ENCODE peak calls at places on chromosomes 2 and 18, in four cellular contexts. V is epithelial cell of prostate, T is lower lobe of right lung, Y is heart left ventricle. B is an unnamed sample.

GRCh38 chr2:236763821-236764220 is 194.2 kb downstream of the ACKR3 start:
- DNase-seq in V (no peak), T (no peak), Y (no peak), B (no peak)

GRCh38 chr2:118856330-118856977 is 9.0 kb upstream of the EN1 start:
- DNase-seq in Y (no peak), V (no peak), T (no peak), B (no peak)

GRCh38 chr2:172613610-172614231 is 57.8 kb downstream of the PDK1 start:
- DNase-seq in T (no peak), V (no peak), Y (no peak), B (no peak)

GRCh38 chr18:45771587-45771986 is 47.6 kb downstream of the SLC14A1 start:
- DNase-seq in T (no peak), Y (no peak), V (no peak), B (no peak)

GRCh38 chr2:46195819-46196218 is 101.4 kb upstream of the EPAS1 start:
- DNase-seq in V (no peak), T (no peak), Y (no peak), B (peak; percentile 23)

GRCh38 chr2:106193491-106193976 is 567 bp downstream of the UXS1 start:
- DNase-seq in Y (peak; percentile 28), T (peak; percentile 65), V (no peak), B (no peak)

GRCh38 chr18:13267517-13267916 is 49.0 kb downstream of the LDLRAD4 start:
- DNase-seq in V (no peak), Y (no peak), T (no peak), B (peak; percentile 27)

GRCh38 chr18:48422947-48423378 is 13.8 kb upstream of the ZBTB7C start:
- DNase-seq in Y (no peak), V (no peak), T (no peak), B (no peak)

GRCh38 chr2:238929242-238930081 is 81.6 kb downstream of the TWIST2 start:
- DNase-seq in T (no peak), Y (no peak), V (no peak), B (peak; percentile 67)

GRCh38 chr2:70717431-70718038 is 50.5 kb downstream of the ADD2 start:
- DNase-seq in T (no peak), V (no peak), Y (no peak), B (peak; percentile 31)

GRCh38 chr2:82316573-82317371 is 2012.2 kb upstream of the LRRTM1 start:
- DNase-seq in T (no peak), Y (no peak), V (no peak), B (no peak)

GRCh38 chr2:129877795-129878775 is 101.4 kb upstream of the RAB6C start:
- DNase-seq in V (no peak), T (no peak), Y (peak; percentile 29), B (peak; percentile 32)

GRCh38 chr2:65661980-65662653 is 229.7 kb upstream of the SPRED2 start:
- DNase-seq in V (no peak), T (no peak), Y (no peak), B (no peak)

GRCh38 chr2:224518806-224519580 is 66.2 kb downstream of the CUL3 start:
- DNase-seq in Y (no peak), T (no peak), V (no peak), B (peak; percentile 28)

GRCh38 chr2:241567776-241568175 is 9.2 kb downstream of the BOK start:
- DNase-seq in T (peak; percentile 35), Y (no peak), V (no peak), B (no peak)

GRCh38 chr18:12647773-12648172 is 10.1 kb downstream of the SPIRE1 start:
- DNase-seq in Y (no peak), V (no peak), T (no peak), B (no peak)

GRCh38 chr2:85853499-85854165 is 35.2 kb downstream of the ST3GAL5 start:
- DNase-seq in Y (no peak), T (no peak), V (no peak), B (peak; percentile 9)

GRCh38 chr18:477565-477964 is 22.9 kb downstream of the COLEC12 start:
- DNase-seq in V (no peak), Y (no peak), T (no peak), B (no peak)

GRCh38 chr2:8889978-8890377 is 52.6 kb upstream of the KIDINS220 start:
- DNase-seq in V (no peak), Y (no peak), T (no peak), B (no peak)

GRCh38 chr18:36446059-36446458 is 148.5 kb downstream of the FHOD3 start:
- DNase-seq in Y (no peak), V (no peak), T (no peak), B (no peak)

GRCh38 chr18:46281185-46282176 is 177.3 kb downstream of the HAUS1 start:
- DNase-seq in Y (peak; percentile 57), T (peak; percentile 66), V (peak; percentile 29), B (peak; percentile 81)

GRCh38 chr18:2602844-2603243 is 31.5 kb downstream of the NDC80 start:
- DNase-seq in T (no peak), V (no peak), Y (no peak), B (no peak)

GRCh38 chr18:2610549-2610948 is 39.2 kb downstream of the NDC80 start:
- DNase-seq in Y (no peak), V (no peak), T (no peak), B (no peak)

GRCh38 chr18:2609604-2610003 is 38.2 kb downstream of the NDC80 start:
- DNase-seq in Y (no peak), T (no peak), V (no peak), B (no peak)

GRCh38 chr18:2606335-2606734 is 35.0 kb downstream of the NDC80 start:
- DNase-seq in V (no peak), T (no peak), Y (no peak), B (no peak)
- H3K27ac ChIP-seq in V (no peak overlapping the region), T (peak overlapping the region; percentile 34), Y (peak overlapping the region; percentile 84), B (no peak overlapping the region)

GRCh38 chr2:226623587-226624368 is 175.8 kb downstream of the IRS1 start:
- DNase-seq in V (no peak), Y (no peak), T (no peak), B (no peak)
- H3K27ac ChIP-seq in V (no peak overlapping the region), Y (no peak overlapping the region), T (no peak overlapping the region), B (no peak overlapping the region)

GRCh38 chr18:2903006-2903405 is 56.2 kb downstream of the EMILIN2 start:
- DNase-seq in T (no peak), Y (peak; percentile 71), V (no peak), B (no peak)

GRCh38 chr18:2905802-2906521 is 59.2 kb downstream of the EMILIN2 start:
- DNase-seq in Y (peak; percentile 82), V (no peak), T (peak; percentile 82), B (peak; percentile 68)

GRCh38 chr18:2900742-2901404 is 54.1 kb downstream of the EMILIN2 start:
- DNase-seq in T (no peak), Y (no peak), V (no peak), B (no peak)

GRCh38 chr18:2901405-2901989 is 54.7 kb downstream of the EMILIN2 start:
- DNase-seq in Y (no peak), V (no peak), T (no peak), B (no peak)

GRCh38 chr18:2902327-2902726 is 55.5 kb downstream of the EMILIN2 start:
- DNase-seq in V (no peak), T (no peak), Y (no peak), B (no peak)
- H3K27ac ChIP-seq in V (no peak overlapping the region), T (no peak overlapping the region), Y (peak overlapping the region; percentile 53), B (no peak overlapping the region)

DNA sequence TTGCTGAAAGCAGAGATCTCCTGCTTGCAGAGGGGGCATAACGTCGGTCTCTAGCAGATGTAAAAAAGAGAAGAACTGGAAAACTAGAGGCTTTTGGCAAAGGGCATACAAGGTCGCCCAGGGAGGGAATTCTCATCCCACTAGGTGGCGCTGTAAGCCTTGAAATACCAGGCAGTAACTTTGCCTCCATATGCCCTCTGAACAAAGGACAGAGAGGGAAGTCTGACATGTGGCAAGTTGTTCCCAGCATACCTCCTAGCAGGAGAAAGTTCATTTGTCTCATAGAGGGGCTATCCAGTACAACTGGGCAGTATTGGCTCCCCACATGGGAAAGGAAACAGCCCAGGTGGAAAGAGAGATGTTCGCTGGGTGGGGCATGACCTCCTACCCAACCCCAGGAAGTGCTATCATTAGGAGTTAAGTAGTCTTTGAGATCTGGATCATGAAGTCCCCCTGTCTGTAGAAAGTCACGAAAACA is 40.0 kb downstream of the STK17B start:
- DNase-seq in T (peak; percentile 55), V (no peak), Y (peak; percentile 25), B (peak; percentile 70)
- H3K27ac ChIP-seq in T (no peak overlapping the region), V (no peak overlapping the region), Y (no peak overlapping the region), B (no peak overlapping the region)

DNA sequence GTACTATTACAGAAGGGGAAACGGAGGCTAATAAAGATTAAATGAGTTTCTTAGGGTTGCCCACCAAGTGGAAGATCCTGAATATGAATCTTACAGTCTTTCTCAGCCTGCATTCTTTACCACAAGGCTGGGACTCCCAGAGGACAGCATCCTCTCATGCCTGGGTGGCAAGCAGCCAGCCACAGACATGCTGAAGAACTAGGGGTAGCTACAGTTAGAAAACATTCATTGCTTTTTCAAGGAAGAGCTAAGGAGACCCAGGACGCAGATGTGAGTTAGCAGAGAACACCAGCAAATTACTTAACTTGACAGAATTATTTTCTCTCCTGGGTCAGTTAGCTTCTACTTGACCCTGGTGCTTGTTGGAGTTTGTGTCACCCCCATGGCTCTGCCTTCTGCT is 132.2 kb upstream of the TNP1 start:
- DNase-seq in V (no peak), Y (no peak), T (no peak), B (no peak)
- H3K27ac ChIP-seq in V (no peak overlapping the region), Y (no peak overlapping the region), T (no peak overlapping the region), B (no peak overlapping the region)

GRCh38 chr2:227942021-227942420 is 70.6 kb downstream of the DAW1 start:
- DNase-seq in T (no peak), Y (no peak), V (no peak), B (no peak)
- H3K27ac ChIP-seq in T (no peak overlapping the region), Y (no peak overlapping the region), V (no peak overlapping the region), B (no peak overlapping the region)

DNA sequence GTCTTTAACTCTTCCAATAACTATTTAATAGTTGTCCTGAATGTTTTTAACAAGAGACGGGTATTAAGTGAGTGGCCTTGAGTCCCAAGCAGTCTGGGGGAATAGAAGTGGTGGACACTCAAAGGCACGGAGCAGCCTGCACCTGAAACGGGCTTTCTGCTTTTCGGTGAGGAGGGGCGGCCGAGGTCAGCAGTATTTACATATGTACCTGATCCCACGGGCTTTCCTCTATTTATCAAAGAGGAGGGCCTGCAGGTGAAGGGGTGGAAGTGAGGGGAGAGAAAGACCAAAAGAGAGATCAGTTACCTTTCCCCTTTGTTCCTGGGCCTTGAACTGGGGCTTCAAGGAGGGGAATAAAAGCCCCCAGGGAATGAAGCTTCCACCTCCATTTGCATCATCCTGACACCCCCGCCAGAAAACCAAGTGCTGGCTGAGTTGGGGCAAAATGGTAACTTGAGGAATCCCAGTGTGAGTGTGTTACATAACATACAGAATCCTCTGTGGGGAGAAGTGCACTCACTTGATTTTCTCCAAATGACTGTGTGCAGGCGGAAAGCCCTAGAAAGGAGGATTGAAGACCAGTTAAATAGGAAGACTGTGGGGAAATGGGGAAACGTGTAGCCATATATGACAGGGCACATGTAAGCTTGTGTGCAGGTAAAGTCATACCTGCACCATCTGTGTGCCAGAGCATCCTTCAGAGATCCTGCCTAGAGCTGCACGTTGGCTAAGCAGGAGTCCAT is 12.4 kb downstream of the POU3F3 start:
- DNase-seq in Y (no peak), V (no peak), T (no peak), B (no peak)
- H3K27ac ChIP-seq in Y (no peak overlapping the region), V (no peak overlapping the region), T (no peak overlapping the region), B (no peak overlapping the region)

DNA sequence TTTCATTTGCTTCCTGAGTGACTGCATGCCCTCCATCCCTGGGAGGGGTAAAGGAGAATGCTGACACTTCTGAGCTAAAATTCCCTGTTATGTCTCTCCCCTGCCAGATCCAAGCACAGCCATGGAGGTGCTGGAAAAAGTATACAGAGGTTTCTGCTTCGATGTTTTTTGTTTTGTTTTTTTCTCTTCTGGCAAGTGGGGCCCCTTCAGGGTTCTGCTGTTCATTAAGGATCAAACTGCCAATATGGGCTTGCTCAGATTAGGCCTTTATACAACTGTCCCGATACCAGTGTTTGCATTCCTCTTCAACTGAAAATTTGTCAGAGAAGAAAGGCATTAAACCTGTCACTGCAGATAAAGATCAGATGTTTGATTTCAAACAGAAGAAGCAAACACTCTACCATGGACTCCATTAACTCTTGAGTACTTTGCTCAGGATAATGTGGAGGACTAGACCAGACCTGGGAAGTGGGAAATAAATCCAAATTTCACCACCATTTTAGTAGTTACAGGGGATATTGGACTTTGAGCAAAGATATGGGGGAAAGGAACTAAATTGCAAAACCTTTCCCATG is 396.0 kb upstream of the SMIM21 start:
- DNase-seq in Y (no peak), T (no peak), V (no peak), B (no peak)
- H3K27ac ChIP-seq in Y (no peak overlapping the region), T (no peak overlapping the region), V (no peak overlapping the region), B (no peak overlapping the region)

B was measured in SJSA1.